ENCODE peak calls at places on chromosomes 4 and X, in nine cellular contexts. One of them, this sample, is unnamed.

GRCh38 chrX:43882294-43882681 is at the start of gene MAOB:
- DNase-seq in activated naive CD4-positive, alpha-beta T cell treated with Interleukin-2 at 50 U/mL for 16 hours: peak; percentile 8
- DNase-seq in RCC 7860: no peak
- DNase-seq in PC-3: no peak
- DNase-seq in astrocyte of the hippocampus: peak; percentile 41
- DNase-seq in H4: no peak
- DNase-seq in NT2/D1: peak; percentile 23
- DNase-seq in stimulated activated naive CD4-positive, alpha-beta T cell: no peak
- DNase-seq in T-helper 2 cell: no peak
- DNase-seq in this sample: no peak

GRCh38 chr4:86878640-86879039 is 13.6 kb downstream of the C4orf36 start:
- DNase-seq in activated naive CD4-positive, alpha-beta T cell treated with Interleukin-2 at 50 U/mL for 16 hours: no peak
- DNase-seq in RCC 7860: no peak
- DNase-seq in PC-3: no peak
- DNase-seq in astrocyte of the hippocampus: no peak
- DNase-seq in H4: no peak
- DNase-seq in NT2/D1: no peak
- DNase-seq in stimulated activated naive CD4-positive, alpha-beta T cell: no peak
- DNase-seq in T-helper 2 cell: no peak
- DNase-seq in this sample: no peak

GRCh38 chr4:25451676-25452075 is 74.6 kb downstream of the ANAPC4 start:
- DNase-seq in activated naive CD4-positive, alpha-beta T cell treated with Interleukin-2 at 50 U/mL for 16 hours: no peak
- DNase-seq in RCC 7860: no peak
- DNase-seq in PC-3: no peak
- DNase-seq in astrocyte of the hippocampus: no peak
- DNase-seq in H4: no peak
- DNase-seq in NT2/D1: no peak
- DNase-seq in stimulated activated naive CD4-positive, alpha-beta T cell: no peak
- DNase-seq in T-helper 2 cell: no peak
- DNase-seq in this sample: no peak

GRCh38 chr4:165874072-165874798 is 1.2 kb downstream of the TLL1 start:
- DNase-seq in activated naive CD4-positive, alpha-beta T cell treated with Interleukin-2 at 50 U/mL for 16 hours: no peak
- DNase-seq in RCC 7860: no peak
- DNase-seq in PC-3: peak; percentile 37
- DNase-seq in astrocyte of the hippocampus: peak; percentile 23
- DNase-seq in H4: no peak
- DNase-seq in NT2/D1: no peak
- DNase-seq in stimulated activated naive CD4-positive, alpha-beta T cell: no peak
- DNase-seq in T-helper 2 cell: no peak
- DNase-seq in this sample: no peak

GRCh38 chr4:38582445-38582844 is 81.6 kb upstream of the KLF3 start:
- DNase-seq in activated naive CD4-positive, alpha-beta T cell treated with Interleukin-2 at 50 U/mL for 16 hours: no peak
- DNase-seq in RCC 7860: no peak
- DNase-seq in PC-3: no peak
- DNase-seq in astrocyte of the hippocampus: no peak
- DNase-seq in H4: no peak
- DNase-seq in NT2/D1: no peak
- DNase-seq in stimulated activated naive CD4-positive, alpha-beta T cell: no peak
- DNase-seq in T-helper 2 cell: no peak
- DNase-seq in this sample: no peak

GRCh38 chr4:176359590-176359989 is 39.8 kb downstream of the SPCS3 start:
- DNase-seq in activated naive CD4-positive, alpha-beta T cell treated with Interleukin-2 at 50 U/mL for 16 hours: no peak
- DNase-seq in RCC 7860: no peak
- DNase-seq in PC-3: no peak
- DNase-seq in astrocyte of the hippocampus: no peak
- DNase-seq in H4: no peak
- DNase-seq in NT2/D1: no peak
- DNase-seq in stimulated activated naive CD4-positive, alpha-beta T cell: no peak
- DNase-seq in T-helper 2 cell: no peak
- DNase-seq in this sample: no peak

GRCh38 chr4:23516719-23517118 is 373.1 kb downstream of the PPARGC1A start:
- DNase-seq in activated naive CD4-positive, alpha-beta T cell treated with Interleukin-2 at 50 U/mL for 16 hours: no peak
- DNase-seq in RCC 7860: no peak
- DNase-seq in PC-3: no peak
- DNase-seq in astrocyte of the hippocampus: peak; percentile 31
- DNase-seq in H4: no peak
- DNase-seq in NT2/D1: no peak
- DNase-seq in stimulated activated naive CD4-positive, alpha-beta T cell: no peak
- DNase-seq in T-helper 2 cell: no peak
- DNase-seq in this sample: no peak

GRCh38 chrX:80423744-80424143 is 3.5 kb downstream of the TENT5D start:
- DNase-seq in activated naive CD4-positive, alpha-beta T cell treated with Interleukin-2 at 50 U/mL for 16 hours: no peak
- DNase-seq in RCC 7860: no peak
- DNase-seq in PC-3: no peak
- DNase-seq in astrocyte of the hippocampus: no peak
- DNase-seq in H4: no peak
- DNase-seq in NT2/D1: no peak
- DNase-seq in stimulated activated naive CD4-positive, alpha-beta T cell: no peak
- DNase-seq in T-helper 2 cell: no peak
- DNase-seq in this sample: no peak

GRCh38 chrX:124023838-124024238 is 62.3 kb downstream of the STAG2 start:
- DNase-seq in activated naive CD4-positive, alpha-beta T cell treated with Interleukin-2 at 50 U/mL for 16 hours: no peak
- DNase-seq in RCC 7860: no peak
- DNase-seq in PC-3: no peak
- DNase-seq in astrocyte of the hippocampus: peak; percentile 21
- DNase-seq in H4: no peak
- DNase-seq in NT2/D1: no peak
- DNase-seq in stimulated activated naive CD4-positive, alpha-beta T cell: no peak
- DNase-seq in T-helper 2 cell: no peak
- DNase-seq in this sample: no peak

GRCh38 chr4:113591982-113592381 is 169.6 kb downstream of the CAMK2D start:
- DNase-seq in activated naive CD4-positive, alpha-beta T cell treated with Interleukin-2 at 50 U/mL for 16 hours: no peak
- DNase-seq in RCC 7860: no peak
- DNase-seq in PC-3: no peak
- DNase-seq in astrocyte of the hippocampus: peak; percentile 89
- DNase-seq in H4: peak; percentile 18
- DNase-seq in NT2/D1: no peak
- DNase-seq in stimulated activated naive CD4-positive, alpha-beta T cell: no peak
- DNase-seq in T-helper 2 cell: no peak
- DNase-seq in this sample: no peak

GRCh38 chr4:78779280-78779679 is 3.1 kb downstream of the BMP2K start:
- DNase-seq in activated naive CD4-positive, alpha-beta T cell treated with Interleukin-2 at 50 U/mL for 16 hours: no peak
- DNase-seq in RCC 7860: no peak
- DNase-seq in PC-3: peak; percentile 25
- DNase-seq in astrocyte of the hippocampus: no peak
- DNase-seq in H4: no peak
- DNase-seq in NT2/D1: no peak
- DNase-seq in stimulated activated naive CD4-positive, alpha-beta T cell: no peak
- DNase-seq in T-helper 2 cell: no peak
- DNase-seq in this sample: no peak

GRCh38 chr4:37977471-37978452 is 17.6 kb downstream of the PTTG2 start:
- DNase-seq in activated naive CD4-positive, alpha-beta T cell treated with Interleukin-2 at 50 U/mL for 16 hours: peak; percentile 72
- DNase-seq in RCC 7860: peak; percentile 56
- DNase-seq in PC-3: peak; percentile 50
- DNase-seq in astrocyte of the hippocampus: peak; percentile 86
- DNase-seq in H4: peak; percentile 68
- DNase-seq in NT2/D1: no peak
- DNase-seq in stimulated activated naive CD4-positive, alpha-beta T cell: peak; percentile 66
- DNase-seq in T-helper 2 cell: peak; percentile 46
- DNase-seq in this sample: peak; percentile 84

GRCh38 chrX:120522820-120523219 is 37.9 kb downstream of the CUL4B start:
- DNase-seq in activated naive CD4-positive, alpha-beta T cell treated with Interleukin-2 at 50 U/mL for 16 hours: no peak
- DNase-seq in RCC 7860: no peak
- DNase-seq in PC-3: peak; percentile 6
- DNase-seq in astrocyte of the hippocampus: no peak
- DNase-seq in H4: no peak
- DNase-seq in NT2/D1: no peak
- DNase-seq in stimulated activated naive CD4-positive, alpha-beta T cell: no peak
- DNase-seq in T-helper 2 cell: no peak
- DNase-seq in this sample: no peak

GRCh38 chr4:24930136-24930535 is 17.3 kb upstream of the CCDC149 start:
- DNase-seq in activated naive CD4-positive, alpha-beta T cell treated with Interleukin-2 at 50 U/mL for 16 hours: no peak
- DNase-seq in RCC 7860: no peak
- DNase-seq in PC-3: peak; percentile 15
- DNase-seq in astrocyte of the hippocampus: no peak
- DNase-seq in H4: peak; percentile 56
- DNase-seq in NT2/D1: no peak
- DNase-seq in stimulated activated naive CD4-positive, alpha-beta T cell: no peak
- DNase-seq in T-helper 2 cell: no peak
- DNase-seq in this sample: no peak

GRCh38 chr4:48295116-48295515 is 25.5 kb upstream of the TEC start:
- DNase-seq in activated naive CD4-positive, alpha-beta T cell treated with Interleukin-2 at 50 U/mL for 16 hours: no peak
- DNase-seq in RCC 7860: no peak
- DNase-seq in PC-3: no peak
- DNase-seq in astrocyte of the hippocampus: no peak
- DNase-seq in H4: no peak
- DNase-seq in NT2/D1: no peak
- DNase-seq in stimulated activated naive CD4-positive, alpha-beta T cell: no peak
- DNase-seq in T-helper 2 cell: no peak
- DNase-seq in this sample: no peak

GRCh38 chrX:16258936-16259335 is 91.7 kb downstream of the MAGEB17 start:
- DNase-seq in activated naive CD4-positive, alpha-beta T cell treated with Interleukin-2 at 50 U/mL for 16 hours: no peak
- DNase-seq in RCC 7860: no peak
- DNase-seq in PC-3: no peak
- DNase-seq in astrocyte of the hippocampus: no peak
- DNase-seq in H4: no peak
- DNase-seq in NT2/D1: no peak
- DNase-seq in stimulated activated naive CD4-positive, alpha-beta T cell: no peak
- DNase-seq in T-helper 2 cell: no peak
- DNase-seq in this sample: no peak

GRCh38 chr4:53591372-53591892 is at the start of gene LNX1:
- DNase-seq in activated naive CD4-positive, alpha-beta T cell treated with Interleukin-2 at 50 U/mL for 16 hours: no peak
- DNase-seq in RCC 7860: no peak
- DNase-seq in PC-3: peak; percentile 93
- DNase-seq in astrocyte of the hippocampus: no peak
- DNase-seq in H4: no peak
- DNase-seq in NT2/D1: no peak
- DNase-seq in stimulated activated naive CD4-positive, alpha-beta T cell: no peak
- DNase-seq in T-helper 2 cell: no peak
- DNase-seq in this sample: no peak

GRCh38 chrX:44596277-44596676 is 53.6 kb upstream of the FUNDC1 start:
- DNase-seq in activated naive CD4-positive, alpha-beta T cell treated with Interleukin-2 at 50 U/mL for 16 hours: no peak
- DNase-seq in RCC 7860: no peak
- DNase-seq in PC-3: no peak
- DNase-seq in astrocyte of the hippocampus: no peak
- DNase-seq in H4: no peak
- DNase-seq in NT2/D1: no peak
- DNase-seq in stimulated activated naive CD4-positive, alpha-beta T cell: no peak
- DNase-seq in T-helper 2 cell: no peak
- DNase-seq in this sample: no peak

GRCh38 chr4:114905017-114905416 is 208.4 kb downstream of the NDST4 start:
- DNase-seq in activated naive CD4-positive, alpha-beta T cell treated with Interleukin-2 at 50 U/mL for 16 hours: no peak
- DNase-seq in RCC 7860: no peak
- DNase-seq in PC-3: no peak
- DNase-seq in astrocyte of the hippocampus: no peak
- DNase-seq in H4: no peak
- DNase-seq in NT2/D1: no peak
- DNase-seq in stimulated activated naive CD4-positive, alpha-beta T cell: no peak
- DNase-seq in T-helper 2 cell: no peak
- DNase-seq in this sample: no peak

This sample was measured in T-helper 1 cell.